ENCODE peak calls at places on chromosome X, in seven cellular contexts. C, T, B, J, G, H and W are unnamed samples.

GRCh38 chrX:17359500-17359899 is 15.5 kb upstream of the NHS start:
- DNase-seq in J (no peak), G (no peak), B (peak; percentile 48), H (no peak), C (no peak), T (no peak), W (no peak)

GRCh38 chrX:128816919-128817318 is 706.4 kb downstream of the SMARCA1 start:
- DNase-seq in G (no peak), C (peak; percentile 41), J (no peak), T (no peak), B (peak; percentile 7), H (peak; percentile 10), W (no peak)

GRCh38 chrX:49155243-49155899 is 7.2 kb upstream of the MAGIX start:
- DNase-seq in C (peak; percentile 52), J (peak; percentile 83), B (peak; percentile 70), G (peak; percentile 49), T (no peak), H (peak; percentile 21), W (peak; percentile 78)

GRCh38 chrX:13223868-13224555 is 95.8 kb downstream of the ATXN3L start:
- DNase-seq in J (no peak), G (no peak), H (no peak), B (peak; percentile 94), C (no peak), T (no peak), W (peak; percentile 91)

GRCh38 chrX:64853424-64853823 is 122.8 kb downstream of the ZC4H2 start:
- DNase-seq in G (no peak), B (no peak), C (no peak), J (no peak), T (no peak), H (no peak), W (no peak)

GRCh38 chrX:2627272-2627867 is 63.7 kb upstream of the CD99 start:
- DNase-seq in B (peak; percentile 55), H (peak; percentile 48), G (peak; percentile 50), T (no peak), C (peak; percentile 68), J (no peak), W (peak; percentile 45)

GRCh38 chrX:124764354-124764753 is 418.0 kb downstream of the SH2D1A start:
- DNase-seq in G (no peak), H (no peak), T (no peak), C (no peak), J (no peak), B (no peak), W (no peak)

GRCh38 chrX:81120936-81121351 is 80.8 kb downstream of the HMGN5 start:
- DNase-seq in G (peak; percentile 34), H (peak; percentile 78), J (peak; percentile 59), B (peak; percentile 62), C (peak; percentile 66), T (no peak), W (peak; percentile 47)

GRCh38 chrX:31266172-31267076 is 194.6 kb upstream of the FTHL17 start:
- DNase-seq in G (peak; percentile 47), J (peak; percentile 75), T (peak; percentile 82), C (peak; percentile 72), B (no peak), H (peak; percentile 55), W (no peak)

GRCh38 chrX:109187473-109188168 is 294.3 kb downstream of the GUCY2F start:
- DNase-seq in C (no peak), B (no peak), J (no peak), G (no peak), T (no peak), H (no peak), W (peak; percentile 3)

GRCh38 chrX:41923925-41924693 is 755 bp upstream of the CASK start:
- DNase-seq in H (peak; percentile 29), B (peak; percentile 61), G (peak; percentile 53), C (peak; percentile 56), T (no peak), J (no peak), W (peak; percentile 74)

GRCh38 chrX:16033336-16033735 is 90.0 kb upstream of the GRPR start:
- DNase-seq in B (no peak), H (no peak), T (no peak), J (no peak), G (no peak), C (no peak), W (no peak)

GRCh38 chrX:42755820-42756219 is 22.1 kb downstream of the PPP1R2C start:
- DNase-seq in J (peak; percentile 66), B (peak; percentile 51), G (no peak), T (no peak), C (no peak), H (no peak), W (peak; percentile 67)

GRCh38 chrX:34275710-34276109 is 143.6 kb upstream of the FAM47A start:
- DNase-seq in G (no peak), B (no peak), T (no peak), J (no peak), C (peak; percentile 27), H (peak; percentile 24), W (peak; percentile 1)

GRCh38 chrX:153651540-153652079 is 4.6 kb downstream of the DUSP9 start:
- DNase-seq in H (no peak), T (no peak), J (peak; percentile 20), G (no peak), B (peak; percentile 35), C (no peak), W (no peak)

GRCh38 chrX:40651620-40652223 is 4.4 kb upstream of the CXorf38 start:
- DNase-seq in B (peak; percentile 69), H (peak; percentile 70), J (peak; percentile 81), C (peak; percentile 84), T (no peak), G (peak; percentile 49), W (peak; percentile 32)

GRCh38 chrX:29066516-29066915 is 479.3 kb downstream of the IL1RAPL1 start:
- DNase-seq in G (peak; percentile 39), T (no peak), H (no peak), J (no peak), B (no peak), C (peak; percentile 1), W (no peak)

GRCh38 chrX:125621588-125621927 is 301.9 kb downstream of the TEX13C start:
- DNase-seq in B (no peak), C (no peak), H (no peak), J (no peak), T (no peak), G (no peak), W (no peak)

GRCh38 chrX:54808109-54808604 is 612 bp downstream of the MAGED2 start:
- DNase-seq in G (no peak), C (peak; percentile 86), B (no peak), T (peak; percentile 79), H (peak; percentile 10), J (peak; percentile 86), W (peak; percentile 6)

GRCh38 chrX:63746278-63746677 is 38.7 kb downstream of the ARHGEF9 start:
- DNase-seq in H (no peak), C (no peak), J (no peak), T (no peak), B (no peak), G (no peak), W (no peak)

GRCh38 chrX:6228720-6229119 is at the start of gene NLGN4X:
- DNase-seq in G (no peak), J (no peak), T (no peak), B (no peak), H (no peak), C (peak; percentile 15), W (no peak)

GRCh38 chrX:48816014-48816810 is 10.1 kb upstream of the ERAS start:
- DNase-seq in J (no peak), G (no peak), B (no peak), C (no peak), H (no peak), T (no peak), W (no peak)

GRCh38 chrX:132612990-132613564 is 124.2 kb upstream of the MBNL3 start:
- DNase-seq in C (peak; percentile 81), J (no peak), B (peak; percentile 61), H (peak; percentile 22), G (peak; percentile 46), T (peak; percentile 67), W (peak; percentile 19)

GRCh38 chrX:19885732-19886131 is 1.7 kb downstream of the SH3KBP1 start:
- DNase-seq in G (no peak), B (no peak), H (no peak), C (no peak), T (no peak), J (no peak), W (no peak)
- TF ChIP-seq CTCF in G (no peak), B (no peak), H (no peak), C (no peak), T (no peak), J (no peak), W (no peak)

GRCh38 chrX:372856-373640 is 13.7 kb downstream of the PPP2R3B start:
- DNase-seq in B (no peak), J (no peak), T (no peak), G (no peak), C (peak; percentile 24), H (no peak), W (no peak)
- H3K4me3 ChIP-seq in B (no peak overlapping the region), J (peak overlapping the region; percentile 35), T (no peak overlapping the region), G (peak overlapping the region; percentile 77), C (peak overlapping the region; percentile 85), H (no peak overlapping the region), W (peak overlapping the region; percentile 40)

DNA sequence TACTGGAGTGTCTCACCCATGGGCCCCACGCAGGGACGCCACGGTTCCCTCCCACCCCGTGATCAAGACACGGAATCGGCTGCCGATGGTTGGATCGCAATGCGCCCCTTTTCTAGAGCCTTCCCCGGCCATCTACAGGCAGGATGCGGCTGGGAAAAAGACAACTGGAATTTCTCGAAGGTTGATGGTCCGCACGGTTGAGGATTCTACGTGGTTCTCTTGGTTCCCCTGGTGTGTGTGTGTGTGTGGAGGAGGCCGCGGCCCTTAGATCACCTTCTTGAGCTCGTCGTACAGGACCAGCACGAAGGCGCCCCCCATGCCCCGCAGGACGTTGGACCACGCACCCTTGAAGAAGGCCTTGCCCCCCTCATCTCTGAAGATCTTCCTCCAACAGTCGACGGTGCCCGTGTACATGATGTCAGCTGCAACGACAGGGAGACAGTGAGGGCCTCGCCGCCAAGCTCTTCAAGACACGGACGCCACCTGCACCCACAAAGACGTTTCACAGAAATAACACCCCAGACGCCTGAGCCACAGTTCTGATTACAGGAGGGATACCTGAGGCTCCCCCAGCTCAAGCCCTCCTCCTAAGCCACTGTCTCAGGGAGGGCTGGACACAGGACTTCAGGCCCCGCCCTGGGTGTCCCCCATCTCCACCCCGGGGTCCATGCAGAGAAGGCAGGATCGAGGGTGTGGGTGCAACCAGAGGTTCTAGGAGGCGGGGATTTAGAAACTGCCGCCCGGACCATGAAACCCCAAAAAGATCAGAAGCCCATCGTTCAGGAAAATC is 5.4 kb downstream of the SLC25A6 start:
- DNase-seq in C (no peak), H (no peak), T (peak; percentile 57), J (peak; percentile 64), G (peak; percentile 27), B (no peak), W (no peak)
- H3K36me3 ChIP-seq in C (peaks cover 53% of the 10 kb centered on the region), H (peaks cover 10% of the 10 kb centered on the region), T (peaks cover 71% of the 10 kb centered on the region), J (peaks cover 67% of the 10 kb centered on the region), G (peaks cover 19% of the 10 kb centered on the region), B (peaks cover 57% of the 10 kb centered on the region), W (peaks cover 36% of the 10 kb centered on the region)

GRCh38 chrX:12076046-12076445 is 62.2 kb upstream of the FRMPD4 start:
- DNase-seq in C (no peak), H (no peak), T (no peak), G (no peak), B (peak; percentile 50), J (no peak), W (peak; percentile 15)
- TF ChIP-seq CTCF in C (peak; percentile 40), H (no peak), T (no peak), G (no peak), B (peak; percentile 44), J (no peak), W (peak; percentile 28)

GRCh38 chrX:37685452-37686347 is at the start of gene XK:
- DNase-seq in T (peak; percentile 76), G (peak; percentile 61), B (peak; percentile 55), H (peak; percentile 92), J (peak; percentile 76), C (peak; percentile 67), W (peak; percentile 8)
- H3K4me3 ChIP-seq in T (peak within 1 kb of the TSS; percentile 51), G (peak within 1 kb of the TSS; percentile 48), B (peak within 1 kb of the TSS; percentile 68), H (peak within 1 kb of the TSS; percentile 51), J (peak within 1 kb of the TSS; percentile 46), C (peak within 1 kb of the TSS; percentile 33), W (peak within 1 kb of the TSS; percentile 41)